ENCODE peak calls at places on chromosomes 11 and 22, in six cellular contexts. R is GM12865, T is cardiac muscle cell, W is AG09309, P is epithelial cell of esophagus, K is cardiac fibroblast. S is an unnamed sample.

GRCh38 chr11:26201411-26201810 is 130.5 kb upstream of the ANO3 start:
- DNase-seq in W (no peak), P (peak), R (no peak), T (no peak), K (peak), S (no peak)

GRCh38 chr11:47797633-47798032 is 30.5 kb upstream of the FNBP4 start:
- DNase-seq in W (peak), R (no peak), K (peak), P (peak), T (no peak), S (peak)

GRCh38 chr11:100719362-100719761 is 32.3 kb downstream of the ARHGAP42 start:
- DNase-seq in T (peak), P (peak), K (peak), W (no peak), R (no peak), S (no peak)

GRCh38 chr11:62544521-62545436 is 1.8 kb downstream of the AHNAK start:
- DNase-seq in P (peak), K (peak), R (peak), T (no peak), W (no peak), S (no peak)

GRCh38 chr11:62930157-62930556 is 9.0 kb upstream of the CHRM1 start:
- DNase-seq in R (no peak), W (no peak), K (no peak), P (no peak), T (peak), S (no peak)

GRCh38 chr22:49540084-49540483 is 287.6 kb downstream of the BRD1 start:
- DNase-seq in T (no peak), K (no peak), R (no peak), W (no peak), P (no peak), S (no peak)

GRCh38 chr22:30004689-30005088 is 75.6 kb upstream of the HORMAD2 start:
- DNase-seq in P (no peak), R (no peak), W (no peak), T (no peak), K (no peak), S (no peak)

GRCh38 chr22:29143848-29144785 is 61.6 kb upstream of the EMID1 start:
- DNase-seq in W (no peak), R (no peak), T (peak), P (no peak), K (no peak), S (no peak)

GRCh38 chr22:20324139-20324516 is 4.3 kb upstream of the DGCR6L start:
- DNase-seq in T (no peak), K (no peak), R (no peak), W (no peak), P (no peak), S (no peak)

GRCh38 chr11:118212781-118213565 is 11.8 kb downstream of the JAML start:
- DNase-seq in K (no peak), W (no peak), T (no peak), R (no peak), P (no peak), S (no peak)

GRCh38 chr22:20247010-20247505 is 21.1 kb downstream of the RTN4R start:
- DNase-seq in K (peak), W (no peak), P (no peak), T (peak), R (peak), S (no peak)

GRCh38 chr11:19508166-19508565 is 204.5 kb upstream of the NAV2 start:
- DNase-seq in P (no peak), T (no peak), R (no peak), W (no peak), K (peak), S (no peak)

GRCh38 chr11:105193260-105193659 is 53.7 kb upstream of the CARD18 start:
- DNase-seq in K (no peak), P (no peak), R (no peak), T (no peak), W (no peak), S (no peak)

GRCh38 chr11:103234974-103235373 is 125.7 kb downstream of the DYNC2H1 start:
- DNase-seq in P (peak), K (peak), T (no peak), R (no peak), W (peak), S (peak)

GRCh38 chr11:64206457-64207246 is at the start of gene FERMT3:
- DNase-seq in K (no peak), W (no peak), R (peak), P (no peak), T (no peak), S (no peak)

GRCh38 chr11:101563166-101563565 is 20.6 kb downstream of the TRPC6 start:
- DNase-seq in R (no peak), W (no peak), T (no peak), P (no peak), K (peak), S (no peak)

GRCh38 chr11:104830080-104830479 is 68.2 kb downstream of the CASP12 start:
- DNase-seq in P (peak), W (peak), K (peak), T (no peak), R (no peak), S (no peak)

GRCh38 chr11:110989734-110990133 is 255.8 kb upstream of the POU2AF2 start:
- DNase-seq in P (peak), W (peak), K (peak), T (no peak), R (no peak), S (no peak)

GRCh38 chr11:101745756-101746155 is 161.9 kb upstream of the TRPC6 start:
- DNase-seq in T (no peak), K (peak), W (no peak), R (no peak), P (no peak), S (no peak)

GRCh38 chr22:33919591-33920501 is at the start of gene LARGE1:
- DNase-seq in K (peak), P (peak), T (peak), R (peak), W (no peak), S (no peak)

GRCh38 chr11:134742228-134742612 is 330.2 kb upstream of the B3GAT1 start:
- DNase-seq in P (no peak), K (peak), W (no peak), R (no peak), T (peak), S (no peak)

GRCh38 chr11:129861702-129862107 is 33.7 kb downstream of the NFRKB start:
- DNase-seq in R (no peak), P (peak), W (peak), K (peak), T (peak), S (peak)

GRCh38 chr11:61028135-61028729 is 56.8 kb downstream of the CD6 start:
- DNase-seq in R (peak), T (no peak), K (no peak), W (no peak), P (peak), S (no peak)

GRCh38 chr22:42437488-42438292 is 5.5 kb upstream of the NFAM1 start:
- DNase-seq in R (peak), T (peak), P (peak), K (peak), W (no peak), S (no peak)

GRCh38 chr11:77650165-77650564 is 12.6 kb upstream of the CLNS1A start:
- DNase-seq in W (no peak), R (no peak), K (no peak), T (no peak), P (no peak), S (no peak)

GRCh38 chr11:75536786-75537629 is 11.3 kb upstream of the GDPD5 start:
- DNase-seq in P (peak), W (no peak), T (no peak), K (peak), R (peak), S (no peak)

GRCh38 chr11:78784321-78785061 is 209.8 kb upstream of the NARS2 start:
- DNase-seq in W (peak), K (peak), P (peak), R (no peak), T (no peak), S (no peak)

GRCh38 chr11:128157423-128158298 is 429.7 kb downstream of the ETS1 start:
- DNase-seq in W (peak), P (peak), R (peak), T (peak), K (peak), S (peak)

GRCh38 chr11:75705541-75705940 is 12.1 kb upstream of the MOGAT2 start:
- DNase-seq in P (no peak), R (no peak), T (no peak), W (no peak), K (no peak), S (no peak)

GRCh38 chr11:44982496-44983062 is 31.9 kb upstream of the TP53I11 start:
- DNase-seq in K (no peak), R (no peak), P (no peak), W (no peak), T (no peak), S (no peak)

GRCh38 chr11:123527947-123528346 is 97.9 kb downstream of the GRAMD1B start:
- DNase-seq in R (no peak), P (no peak), K (no peak), T (no peak), W (no peak), S (no peak)

GRCh38 chr11:95443386-95443785 is 212.4 kb upstream of the SESN3 start:
- DNase-seq in W (no peak), T (no peak), P (no peak), R (peak), K (no peak), S (no peak)

GRCh38 chr22:46414704-46415103 is 79.2 kb downstream of the TRMU start:
- DNase-seq in R (peak), P (no peak), K (no peak), W (no peak), T (no peak), S (no peak)

GRCh38 chr22:31241936-31242335 is 29.8 kb downstream of the LIMK2 start:
- DNase-seq in R (no peak), P (peak), W (peak), T (no peak), K (peak), S (no peak)

GRCh38 chr22:31243339-31244043 is 31.4 kb downstream of the LIMK2 start:
- DNase-seq in K (peak), P (peak), R (no peak), W (no peak), T (no peak), S (no peak)

GRCh38 chr22:31241200-31241599 is 29.1 kb downstream of the LIMK2 start:
- DNase-seq in P (no peak), T (no peak), K (peak), W (no peak), R (no peak), S (no peak)

GRCh38 chr22:31238057-31238456 is 26.0 kb downstream of the LIMK2 start:
- DNase-seq in R (peak), T (no peak), P (no peak), W (no peak), K (no peak), S (no peak)

DNA sequence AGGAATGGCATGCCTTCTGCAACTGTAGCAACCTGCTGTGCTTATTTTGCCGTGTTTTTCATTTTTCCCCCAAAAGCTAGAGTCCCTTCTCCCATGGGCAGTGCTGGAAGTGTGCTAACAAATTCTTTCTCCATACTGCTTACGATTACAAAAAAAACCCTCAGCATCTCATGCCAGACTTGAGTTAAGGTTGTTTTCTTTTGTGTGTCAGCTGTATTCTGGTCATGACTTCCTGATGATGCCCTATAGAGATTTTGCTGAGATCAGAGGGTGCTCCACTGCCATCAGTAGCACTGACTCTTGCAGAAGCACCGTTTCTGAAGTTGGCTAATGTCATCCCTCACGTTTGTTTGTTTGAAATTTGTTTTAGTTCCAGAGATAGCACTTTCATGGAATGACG is 27.9 kb downstream of the LIMK2 start:
- DNase-seq in W (no peak), T (no peak), K (peak), P (no peak), R (no peak), S (no peak)
- TF ChIP-seq CTCF in W (no peak), T (no peak), K (no peak), P (no peak), R (no peak), S (no peak)

GRCh38 chr11:67271212-67271547 is 4.9 kb downstream of the GRK2 start:
- DNase-seq in R (no peak), W (no peak), K (no peak), T (no peak), P (no peak), S (no peak)
- H3K4me3 ChIP-seq in R (peak), W (no peak), K (no peak), T (no peak), P (no peak), S (no peak)

GRCh38 chr11:92308366-92308765 is 83.7 kb downstream of the FAT3 start:
- DNase-seq in P (peak), K (no peak), T (no peak), R (no peak), W (no peak), S (no peak)
- TF ChIP-seq CTCF in P (no peak), K (no peak), T (no peak), R (no peak), W (no peak), S (no peak)

GRCh38 chr22:44588348-44588747 is 90.3 kb upstream of the RTL6 start:
- DNase-seq in R (no peak), T (no peak), K (no peak), P (no peak), W (no peak), S (no peak)

GRCh38 chr22:44586337-44586990 is 88.4 kb upstream of the RTL6 start:
- DNase-seq in K (no peak), P (peak), W (no peak), T (no peak), R (no peak), S (no peak)

GRCh38 chr22:44587911-44588310 is 89.9 kb upstream of the RTL6 start:
- DNase-seq in R (no peak), P (no peak), W (no peak), T (no peak), K (no peak), S (no peak)

GRCh38 chr22:44585559-44586121 is 87.6 kb upstream of the RTL6 start:
- DNase-seq in P (no peak), K (no peak), T (no peak), W (no peak), R (no peak), S (no peak)

DNA sequence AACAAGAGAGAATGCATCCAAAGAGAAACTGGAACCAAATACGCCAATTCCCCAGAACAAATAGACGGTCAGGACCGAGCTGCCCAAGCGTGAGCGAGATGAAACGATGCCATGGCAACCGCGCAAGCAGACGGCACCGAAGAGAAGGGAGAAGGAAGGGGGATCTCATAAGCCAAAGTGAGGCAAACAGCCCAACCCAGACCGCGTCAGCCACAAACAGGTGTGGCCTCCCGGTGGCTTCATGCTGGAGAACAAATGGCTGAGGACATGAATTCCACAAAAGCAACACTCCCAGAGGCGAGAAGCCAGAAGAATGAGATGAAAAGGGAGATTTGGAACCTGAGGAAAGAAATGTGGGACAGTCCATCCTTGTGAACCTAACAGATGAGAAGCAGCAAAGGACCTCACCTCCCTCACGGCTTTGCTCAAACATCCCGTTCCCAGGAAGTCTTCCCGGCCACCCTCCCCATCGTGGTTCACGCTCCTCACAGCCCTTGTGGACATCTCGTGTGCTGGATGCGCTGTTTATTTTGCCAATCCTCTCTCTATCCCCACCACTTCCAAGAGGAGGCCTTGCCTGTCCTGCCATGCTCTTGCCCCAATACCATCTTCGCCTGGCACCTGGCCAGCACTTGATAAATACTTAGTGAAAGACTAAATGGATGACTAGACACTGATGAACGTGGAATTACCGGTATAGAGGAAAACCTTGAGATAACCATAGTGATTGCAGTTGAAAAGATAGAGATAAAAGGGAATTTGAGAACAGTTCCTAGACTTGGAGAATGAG is 89.2 kb upstream of the RTL6 start:
- DNase-seq in R (peak), T (no peak), P (peak), W (no peak), K (no peak), S (no peak)
- H3K4me3 ChIP-seq in R (no peak), T (no peak), P (no peak), W (no peak), K (no peak), S (no peak)

GRCh38 chr11:73306069-73306468 is 2.0 kb upstream of the ARHGEF17 start:
- DNase-seq in K (no peak), W (no peak), P (no peak), R (no peak), T (no peak), S (no peak)
- TF ChIP-seq CTCF in K (no peak), W (no peak), P (no peak), R (no peak), T (peak), S (no peak)

GRCh38 chr22:39503590-39503989 is 1.5 kb downstream of the MIEF1 start:
- DNase-seq in W (no peak), T (no peak), K (no peak), P (no peak), R (peak), S (no peak)
- H3K4me3 ChIP-seq in W (peak), T (peak), K (no peak), P (peak), R (peak), S (peak)